ENCODE peak calls at places on chromosomes 3 and 15, in seven cellular contexts. E is HepG2, W is HCT116, Z is K562, S is SK-N-SH, F is GM12878, Y is H1. C is an unnamed sample.

GRCh38 chr15:80712956-80713355 is 17.8 kb downstream of the ABHD17C start:
- DNase-seq in W (no peak), E (no peak), Z (no peak), Y (no peak), S (no peak), F (no peak), C (no peak)

GRCh38 chr15:35545316-35545824 is 595 bp downstream of the DPH6 start:
- DNase-seq in W (peak), S (peak), F (peak), Z (peak), E (peak), Y (no peak), C (no peak)

GRCh38 chr3:119347036-119347435 is 52.9 kb downstream of the ARHGAP31 start:
- DNase-seq in S (no peak), Y (no peak), E (no peak), W (no peak), F (no peak), Z (no peak), C (no peak)

GRCh38 chr3:129528589-129529100 is at the start of gene RHO:
- DNase-seq in W (no peak), S (no peak), Z (no peak), F (no peak), E (no peak), Y (no peak), C (no peak)

GRCh38 chr15:85620321-85621044 is 174.2 kb downstream of the KLHL25 start:
- DNase-seq in W (no peak), F (no peak), E (no peak), S (no peak), Z (no peak), Y (no peak), C (no peak)

GRCh38 chr15:82021021-82021420 is 24.8 kb downstream of the MEX3B start:
- DNase-seq in F (no peak), W (no peak), Z (no peak), Y (no peak), S (no peak), E (no peak), C (no peak)

GRCh38 chr3:89000886-89001285 is 106.5 kb upstream of the EPHA3 start:
- DNase-seq in Z (no peak), F (no peak), S (no peak), Y (no peak), W (no peak), E (no peak), C (no peak)

GRCh38 chr15:83848315-83849050 is 194.6 kb downstream of the ADAMTSL3 start:
- DNase-seq in S (no peak), E (no peak), W (no peak), F (no peak), Y (no peak), Z (no peak), C (no peak)

GRCh38 chr3:33256249-33256648 is 21.0 kb upstream of the FBXL2 start:
- DNase-seq in W (no peak), Y (no peak), Z (no peak), F (no peak), E (no peak), S (no peak), C (no peak)

DNA sequence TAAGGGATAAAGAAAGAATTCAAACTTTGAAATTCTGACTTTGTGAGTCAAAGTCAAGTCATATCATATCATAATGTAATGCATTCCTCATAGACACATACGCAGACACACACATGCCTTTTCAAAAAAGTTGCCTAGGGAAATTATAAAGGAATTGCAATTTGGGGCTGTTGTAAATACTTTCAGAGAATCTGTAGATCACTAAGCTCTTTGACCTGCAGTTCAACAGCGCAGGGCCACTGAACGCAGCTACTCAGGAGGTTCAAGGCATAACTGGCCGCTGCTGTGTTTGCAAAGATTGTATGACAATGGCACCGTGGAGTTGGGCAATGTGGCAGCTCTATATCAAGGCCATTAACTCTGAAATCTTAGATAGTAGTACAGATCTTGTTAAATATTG is 188.4 kb upstream of the THRB start:
- DNase-seq in S (no peak), W (no peak), Y (no peak), F (no peak), E (peak), Z (no peak), C (no peak)
- TF ChIP-seq JUND in S (no peak), W (no peak), Y (no peak), F (no peak), E (no peak), Z (no peak), C (no peak)

DNA sequence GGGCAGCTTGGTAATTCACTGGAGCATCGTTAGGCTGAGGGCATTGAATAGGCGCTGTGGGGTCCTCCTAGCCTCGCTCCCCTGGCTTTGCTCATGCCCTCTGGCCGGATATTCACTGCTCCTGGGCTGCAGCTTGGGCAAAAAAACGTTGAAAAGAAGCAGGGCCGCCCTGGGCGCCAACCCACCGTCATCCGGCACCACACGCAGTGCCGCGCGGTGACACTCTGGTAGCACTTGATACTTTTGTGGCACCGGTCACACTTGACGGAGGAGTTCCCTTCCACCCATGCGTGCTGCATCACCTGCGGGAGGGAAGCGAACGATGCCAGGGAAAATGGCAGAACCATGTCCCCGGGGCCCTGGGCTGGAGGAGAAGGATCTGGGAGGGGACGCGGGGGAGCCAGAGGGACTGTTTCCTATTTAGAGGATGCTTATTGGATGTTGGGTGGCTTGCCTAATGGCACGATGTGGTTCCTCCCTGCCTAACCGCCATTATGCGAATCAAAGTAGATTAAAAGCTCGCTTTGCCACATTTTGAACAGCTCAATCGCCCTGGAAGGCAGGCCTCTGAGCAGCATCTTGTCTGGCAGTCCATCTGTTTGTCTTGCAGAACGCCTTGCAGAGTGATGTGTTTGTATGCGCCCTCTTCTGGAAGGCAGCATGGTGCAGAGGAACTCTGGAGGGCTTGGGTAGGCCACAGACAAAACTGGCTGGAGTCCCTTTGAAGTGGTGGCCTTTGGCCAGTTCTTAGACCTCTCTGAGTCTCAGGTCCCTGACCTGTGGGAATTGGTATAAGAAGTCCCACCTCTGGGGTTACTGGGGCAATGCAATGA is 93.2 kb downstream of the DGKG start:
- DNase-seq in E (peak), Z (peak), Y (no peak), W (no peak), F (no peak), S (no peak), C (peak)
- TF ChIP-seq JUND in E (no peak), Z (no peak), Y (no peak), W (no peak), F (no peak), S (no peak), C (no peak)

GRCh38 chr15:74497584-74497983 is 36.6 kb upstream of the UBL7 start:
- DNase-seq in S (no peak), E (no peak), Y (no peak), Z (no peak), W (no peak), F (peak), C (no peak)
- TF ChIP-seq JUND in S (no peak), E (no peak), Y (no peak), Z (no peak), W (no peak), F (no peak), C (no peak)

GRCh38 chr15:100902436-100903190 is 16.5 kb upstream of the LRRK1 start:
- DNase-seq in Y (no peak), F (no peak), S (peak), W (no peak), E (peak), Z (no peak), C (peak)
- TF ChIP-seq JUND in Y (no peak), F (no peak), S (no peak), W (no peak), E (no peak), Z (no peak), C (no peak)

GRCh38 chr3:64143399-64144130 is 81.7 kb downstream of the PRICKLE2 start:
- DNase-seq in E (no peak), S (no peak), Z (no peak), F (no peak), W (no peak), Y (no peak), C (no peak)
- TF ChIP-seq JUND in E (no peak), S (peak), Z (no peak), F (no peak), W (no peak), Y (no peak), C (no peak)

GRCh38 chr3:38084969-38085942 is 46.2 kb downstream of the DLEC1 start:
- DNase-seq in F (no peak), Z (no peak), S (peak), E (no peak), Y (no peak), W (no peak), C (peak)
- TF ChIP-seq JUND in F (no peak), Z (no peak), S (no peak), E (no peak), Y (no peak), W (no peak), C (no peak)

GRCh38 chr15:41925209-41925608 is 31.4 kb upstream of the SPTBN5 start:
- DNase-seq in F (no peak), W (no peak), Z (no peak), S (no peak), E (no peak), Y (no peak), C (peak)
- TF ChIP-seq JUND in F (no peak), W (no peak), Z (no peak), S (no peak), E (no peak), Y (no peak), C (no peak)

DNA sequence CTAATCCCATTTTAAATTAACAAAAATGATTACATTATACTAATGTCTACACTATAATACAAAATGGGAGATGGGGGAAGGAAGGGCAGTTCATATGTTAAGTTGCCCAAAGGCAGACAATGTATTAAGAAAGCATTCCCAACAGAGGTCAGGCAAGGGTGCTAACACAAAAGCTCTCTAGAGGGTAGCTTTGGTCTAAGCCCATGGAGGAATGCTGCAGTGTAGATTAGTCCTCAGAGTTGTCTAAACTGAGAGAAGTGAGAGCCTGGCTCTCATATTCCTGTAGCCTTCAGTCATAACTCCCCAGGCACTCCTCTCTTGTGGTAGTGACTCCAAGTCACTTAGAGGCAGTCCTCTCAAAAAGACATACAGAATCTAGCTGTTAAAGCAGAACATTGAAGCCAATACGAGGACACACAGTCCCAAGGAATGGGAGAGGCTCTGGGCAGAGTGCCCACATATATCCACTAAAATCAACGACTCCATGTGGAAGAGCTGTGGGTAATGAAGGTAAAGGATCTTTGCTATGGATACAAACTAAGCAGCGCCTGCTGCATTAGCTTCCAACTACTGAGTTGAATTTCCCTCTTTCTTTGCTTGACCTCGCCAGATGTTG is 14.5 kb downstream of the NEK10 start:
- DNase-seq in W (no peak), Y (no peak), S (no peak), E (no peak), Z (no peak), F (no peak), C (peak)
- TF ChIP-seq JUND in W (no peak), Y (no peak), S (no peak), E (no peak), Z (no peak), F (no peak), C (no peak)

GRCh38 chr15:86690566-86690965 is 610.9 kb downstream of the AGBL1 start:
- DNase-seq in S (no peak), F (no peak), Y (no peak), W (no peak), E (no peak), Z (no peak), C (peak)
- TF ChIP-seq JUND in S (no peak), F (no peak), Y (no peak), W (no peak), E (no peak), Z (no peak), C (no peak)

C was measured in T47D.